ENCODE peak calls at places on chromosomes 4 and X, in five cellular contexts. One of them, this sample, is unnamed.

GRCh38 chr4:2402053-2402452 is 16.4 kb downstream of the ZFYVE28 start:
- DNase-seq in gastrocnemius medialis: peak; percentile 88
- DNase-seq in IMR-90: no peak
- DNase-seq in A549: no peak
- DNase-seq in adrenal gland: peak; percentile 93
- DNase-seq in this sample: peak; percentile 68

GRCh38 chr4:113407409-113407808 is 354.1 kb downstream of the CAMK2D start:
- DNase-seq in IMR-90: no peak
- DNase-seq in gastrocnemius medialis: no peak
- DNase-seq in A549: no peak
- DNase-seq in adrenal gland: no peak
- DNase-seq in this sample: no peak

GRCh38 chr4:68416591-68416990 is 30.7 kb upstream of the TMPRSS11E start:
- DNase-seq in IMR-90: peak; percentile 21
- DNase-seq in A549: no peak
- DNase-seq in adrenal gland: no peak
- DNase-seq in gastrocnemius medialis: no peak
- DNase-seq in this sample: no peak

GRCh38 chr4:183485411-183486160 is 19.3 kb upstream of the ING2 start:
- DNase-seq in gastrocnemius medialis: no peak
- DNase-seq in IMR-90: peak; percentile 47
- DNase-seq in A549: no peak
- DNase-seq in adrenal gland: no peak
- DNase-seq in this sample: no peak

GRCh38 chr4:143252478-143252877 is 67.8 kb downstream of the USP38 start:
- DNase-seq in gastrocnemius medialis: no peak
- DNase-seq in adrenal gland: no peak
- DNase-seq in IMR-90: no peak
- DNase-seq in A549: no peak
- DNase-seq in this sample: no peak

GRCh38 chrX:103722505-103722904 is 11.8 kb downstream of the TMEM31 start:
- DNase-seq in gastrocnemius medialis: peak; percentile 14
- DNase-seq in IMR-90: peak; percentile 46
- DNase-seq in adrenal gland: no peak
- DNase-seq in A549: no peak
- DNase-seq in this sample: peak; percentile 34

GRCh38 chr4:150130953-150131352 is 52.7 kb downstream of the DCLK2 start:
- DNase-seq in gastrocnemius medialis: no peak
- DNase-seq in A549: no peak
- DNase-seq in adrenal gland: no peak
- DNase-seq in IMR-90: peak; percentile 83
- DNase-seq in this sample: no peak

GRCh38 chr4:108166441-108167315 is 2.1 kb downstream of the LEF1 start:
- DNase-seq in adrenal gland: peak; percentile 45
- DNase-seq in A549: no peak
- DNase-seq in IMR-90: no peak
- DNase-seq in gastrocnemius medialis: no peak
- DNase-seq in this sample: no peak

GRCh38 chr4:74109116-74109791 is 10.3 kb upstream of the CXCL2 start:
- DNase-seq in A549: peak; percentile 64
- DNase-seq in IMR-90: peak; percentile 97
- DNase-seq in adrenal gland: peak; percentile 33
- DNase-seq in gastrocnemius medialis: peak; percentile 29
- DNase-seq in this sample: no peak

GRCh38 chr4:16783119-16783518 is 115.3 kb downstream of the LDB2 start:
- DNase-seq in IMR-90: peak; percentile 32
- DNase-seq in A549: no peak
- DNase-seq in adrenal gland: no peak
- DNase-seq in gastrocnemius medialis: no peak
- DNase-seq in this sample: no peak

GRCh38 chr4:139651282-139652194 is 14.1 kb upstream of the MGST2 start:
- DNase-seq in IMR-90: peak; percentile 83
- DNase-seq in A549: peak; percentile 44
- DNase-seq in gastrocnemius medialis: peak; percentile 70
- DNase-seq in adrenal gland: peak; percentile 78
- DNase-seq in this sample: peak; percentile 94

GRCh38 chrX:43882294-43882681 is at the start of gene MAOB:
- DNase-seq in A549: no peak
- DNase-seq in adrenal gland: peak; percentile 55
- DNase-seq in IMR-90: no peak
- DNase-seq in gastrocnemius medialis: peak; percentile 61
- DNase-seq in this sample: peak; percentile 54

GRCh38 chrX:77548751-77549150 is 101.6 kb downstream of the FGF16 start:
- DNase-seq in A549: no peak
- DNase-seq in gastrocnemius medialis: no peak
- DNase-seq in IMR-90: no peak
- DNase-seq in adrenal gland: no peak
- DNase-seq in this sample: no peak

GRCh38 chrX:154411981-154412340 is 622 bp downstream of the TAFAZZIN start:
- DNase-seq in adrenal gland: peak; percentile 76
- DNase-seq in gastrocnemius medialis: peak; percentile 73
- DNase-seq in A549: peak; percentile 69
- DNase-seq in IMR-90: peak; percentile 26
- DNase-seq in this sample: peak; percentile 66

GRCh38 chr4:5199142-5199541 is 147.9 kb downstream of the STK32B start:
- DNase-seq in gastrocnemius medialis: no peak
- DNase-seq in A549: no peak
- DNase-seq in adrenal gland: no peak
- DNase-seq in IMR-90: no peak
- DNase-seq in this sample: no peak

GRCh38 chrX:102745513-102746133 is 25.1 kb downstream of the GPRASP3 start:
- DNase-seq in A549: no peak
- DNase-seq in adrenal gland: peak; percentile 8
- DNase-seq in IMR-90: no peak
- DNase-seq in gastrocnemius medialis: no peak
- DNase-seq in this sample: peak; percentile 25

GRCh38 chrX:29518100-29518499 is 697.3 kb upstream of the MAGEB2 start:
- DNase-seq in A549: no peak
- DNase-seq in IMR-90: no peak
- DNase-seq in adrenal gland: no peak
- DNase-seq in gastrocnemius medialis: no peak
- DNase-seq in this sample: no peak

GRCh38 chr4:47531241-47531953 is 46.3 kb downstream of the ATP10D start:
- DNase-seq in IMR-90: peak; percentile 90
- DNase-seq in adrenal gland: peak; percentile 10
- DNase-seq in gastrocnemius medialis: no peak
- DNase-seq in A549: no peak
- DNase-seq in this sample: no peak

GRCh38 chr4:120664851-120665250 is 257.7 kb downstream of the PRDM5 start:
- DNase-seq in IMR-90: no peak
- DNase-seq in gastrocnemius medialis: no peak
- DNase-seq in A549: no peak
- DNase-seq in adrenal gland: no peak
- DNase-seq in this sample: no peak

GRCh38 chrX:24487576-24487975 is 22.5 kb downstream of the PDK3 start:
- DNase-seq in IMR-90: no peak
- DNase-seq in A549: no peak
- DNase-seq in gastrocnemius medialis: no peak
- DNase-seq in adrenal gland: no peak
- DNase-seq in this sample: no peak

GRCh38 chrX:2677764-2678163 is 13.3 kb upstream of the CD99 start:
- DNase-seq in adrenal gland: peak; percentile 92
- DNase-seq in A549: peak; percentile 94
- DNase-seq in gastrocnemius medialis: peak; percentile 92
- DNase-seq in IMR-90: peak; percentile 99
- DNase-seq in this sample: peak; percentile 87

GRCh38 chr4:39353478-39354177 is 12.5 kb downstream of the RFC1 start:
- DNase-seq in IMR-90: peak; percentile 39
- DNase-seq in adrenal gland: no peak
- DNase-seq in A549: no peak
- DNase-seq in gastrocnemius medialis: no peak
- DNase-seq in this sample: no peak

GRCh38 chr4:87716350-87717041 is 66.4 kb downstream of the DMP1 start:
- DNase-seq in IMR-90: no peak
- DNase-seq in gastrocnemius medialis: peak; percentile 69
- DNase-seq in A549: no peak
- DNase-seq in adrenal gland: no peak
- DNase-seq in this sample: peak; percentile 42

GRCh38 chr4:168797176-168797575 is 212.9 kb downstream of the CBR4 start:
- DNase-seq in A549: no peak
- DNase-seq in IMR-90: peak; percentile 94
- DNase-seq in adrenal gland: no peak
- DNase-seq in gastrocnemius medialis: no peak
- DNase-seq in this sample: no peak

GRCh38 chr4:24794111-24794860 is 1.1 kb upstream of the SOD3 start:
- DNase-seq in adrenal gland: peak; percentile 35
- DNase-seq in A549: no peak
- DNase-seq in gastrocnemius medialis: no peak
- DNase-seq in IMR-90: peak; percentile 72
- DNase-seq in this sample: peak; percentile 47

GRCh38 chrX:147912093-147912801 is 528 bp downstream of the FMR1 start:
- DNase-seq in IMR-90: peak; percentile 31
- DNase-seq in A549: peak; percentile 22
- DNase-seq in adrenal gland: peak; percentile 37
- DNase-seq in gastrocnemius medialis: peak; percentile 15
- DNase-seq in this sample: peak; percentile 19

GRCh38 chrX:147914609-147915008 is 2.9 kb downstream of the FMR1 start:
- DNase-seq in IMR-90: no peak
- DNase-seq in adrenal gland: no peak
- DNase-seq in gastrocnemius medialis: no peak
- DNase-seq in A549: no peak
- DNase-seq in this sample: no peak

GRCh38 chrX:147910607-147911006 is 1.1 kb upstream of the FMR1 start:
- DNase-seq in adrenal gland: no peak
- DNase-seq in gastrocnemius medialis: no peak
- DNase-seq in A549: no peak
- DNase-seq in IMR-90: no peak
- DNase-seq in this sample: no peak

GRCh38 chrX:147913570-147913969 is 1.9 kb downstream of the FMR1 start:
- DNase-seq in A549: no peak
- DNase-seq in adrenal gland: no peak
- DNase-seq in gastrocnemius medialis: no peak
- DNase-seq in IMR-90: no peak
- DNase-seq in this sample: no peak

DNA sequence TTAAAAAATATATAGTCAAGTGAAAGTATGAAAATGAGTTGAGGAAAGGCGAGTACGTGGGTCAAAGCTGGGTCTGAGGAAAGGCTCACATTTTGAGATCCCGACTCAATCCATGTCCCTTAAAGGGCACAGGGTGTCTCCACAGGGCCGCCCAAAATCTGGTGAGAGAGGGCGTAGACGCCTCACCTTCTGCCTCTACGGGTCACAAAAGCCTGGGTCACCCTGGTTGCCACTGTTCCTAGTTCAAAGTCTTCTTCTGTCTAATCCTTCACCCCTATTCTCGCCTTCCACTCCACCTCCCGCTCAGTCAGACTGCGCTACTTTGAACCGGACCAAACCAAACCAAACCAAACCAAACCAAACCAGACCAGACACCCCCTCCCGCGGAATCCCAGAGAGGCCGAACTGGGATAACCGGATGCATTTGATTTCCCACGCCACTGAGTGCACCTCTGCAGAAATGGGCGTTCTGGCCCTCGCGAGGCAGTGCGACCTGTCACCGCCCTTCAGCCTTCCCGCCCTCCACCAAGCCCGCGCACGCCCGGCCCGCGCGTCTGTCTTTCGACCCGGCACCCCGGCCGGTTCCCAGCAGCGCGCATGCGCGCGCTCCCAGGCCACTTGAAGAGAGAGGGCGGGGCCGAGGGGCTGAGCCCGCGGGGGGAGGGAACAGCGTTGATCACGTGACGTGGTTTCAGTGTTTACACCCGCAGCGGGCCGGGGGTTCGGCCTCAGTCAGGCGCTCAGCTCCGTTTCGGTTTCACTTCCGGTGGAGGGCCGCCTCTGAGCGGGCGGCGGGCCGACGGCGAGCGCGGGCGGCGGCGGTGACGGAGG is at the start of gene FMR1:
- DNase-seq in adrenal gland: peak; percentile 93
- DNase-seq in gastrocnemius medialis: peak; percentile 95
- DNase-seq in IMR-90: peak; percentile 86
- DNase-seq in A549: peak; percentile 94
- DNase-seq in this sample: peak; percentile 95
- TF ChIP-seq POLR2A in adrenal gland: peak; percentile 52
- TF ChIP-seq POLR2A in gastrocnemius medialis: peak; percentile 48
- TF ChIP-seq POLR2A in IMR-90: peak; percentile 36
- TF ChIP-seq POLR2A in A549: peak; percentile 53
- TF ChIP-seq POLR2A in this sample: peak; percentile 34

GRCh38 chrX:88136328-88136727 is 610.7 kb upstream of the CPXCR1 start:
- DNase-seq in gastrocnemius medialis: no peak
- DNase-seq in IMR-90: no peak
- DNase-seq in adrenal gland: no peak
- DNase-seq in A549: no peak
- DNase-seq in this sample: no peak

DNA sequence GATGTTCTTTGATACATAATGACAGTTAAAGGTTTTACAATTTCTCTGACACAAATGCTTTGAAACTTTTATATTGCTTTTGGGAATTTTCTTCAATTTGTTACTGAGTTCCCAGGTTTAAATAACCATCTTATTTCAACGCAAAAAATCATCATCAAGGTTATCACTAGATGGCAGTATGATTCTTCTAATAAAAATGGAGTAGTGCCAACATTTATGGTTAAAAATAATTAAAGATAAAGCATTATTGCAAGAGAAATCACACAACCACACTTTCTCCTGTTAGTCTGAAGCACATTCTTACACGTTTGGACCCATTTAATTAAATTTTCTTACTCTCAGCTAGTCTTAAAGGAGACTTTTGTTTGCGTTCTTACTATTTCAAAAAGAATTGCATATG is 611.3 kb upstream of the CPXCR1 start:
- DNase-seq in IMR-90: no peak
- DNase-seq in adrenal gland: no peak
- DNase-seq in A549: no peak
- DNase-seq in gastrocnemius medialis: no peak
- DNase-seq in this sample: no peak
- TF ChIP-seq CTCF in IMR-90: peak; percentile 17
- TF ChIP-seq CTCF in adrenal gland: no peak
- TF ChIP-seq CTCF in A549: peak; percentile 38
- TF ChIP-seq CTCF in gastrocnemius medialis: no peak
- TF ChIP-seq CTCF in this sample: no peak

GRCh38 chr4:567457-568350 is 8.4 kb downstream of the TMEM271 start:
- DNase-seq in gastrocnemius medialis: no peak
- DNase-seq in IMR-90: no peak
- DNase-seq in adrenal gland: no peak
- DNase-seq in A549: no peak
- DNase-seq in this sample: no peak

GRCh38 chr4:570754-571153 is 5.3 kb downstream of the TMEM271 start:
- DNase-seq in gastrocnemius medialis: no peak
- DNase-seq in A549: no peak
- DNase-seq in IMR-90: no peak
- DNase-seq in adrenal gland: no peak
- DNase-seq in this sample: no peak

GRCh38 chr4:569958-570667 is 6.0 kb downstream of the TMEM271 start:
- DNase-seq in gastrocnemius medialis: no peak
- DNase-seq in IMR-90: no peak
- DNase-seq in adrenal gland: no peak
- DNase-seq in A549: no peak
- DNase-seq in this sample: no peak

GRCh38 chr4:568351-568652 is 7.8 kb downstream of the TMEM271 start:
- DNase-seq in gastrocnemius medialis: no peak
- DNase-seq in A549: no peak
- DNase-seq in IMR-90: no peak
- DNase-seq in adrenal gland: no peak
- DNase-seq in this sample: no peak

GRCh38 chr4:568962-569361 is 7.1 kb downstream of the TMEM271 start:
- DNase-seq in gastrocnemius medialis: no peak
- DNase-seq in A549: no peak
- DNase-seq in adrenal gland: no peak
- DNase-seq in IMR-90: no peak
- DNase-seq in this sample: no peak
- H3K9me3 ChIP-seq in gastrocnemius medialis: no peaks in the 10 kb centered on the region
- H3K9me3 ChIP-seq in A549: no peaks in the 10 kb centered on the region
- H3K9me3 ChIP-seq in adrenal gland: no peaks in the 10 kb centered on the region
- H3K9me3 ChIP-seq in IMR-90: peaks cover 5% of the 10 kb centered on the region
- H3K9me3 ChIP-seq in this sample: no peaks in the 10 kb centered on the region

GRCh38 chrX:41085105-41085882 is at the start of gene USP9X:
- DNase-seq in gastrocnemius medialis: peak; percentile 89
- DNase-seq in A549: peak; percentile 51
- DNase-seq in IMR-90: peak; percentile 89
- DNase-seq in adrenal gland: peak; percentile 96
- DNase-seq in this sample: peak; percentile 93
- TF ChIP-seq POLR2A in gastrocnemius medialis: peak; percentile 86
- TF ChIP-seq POLR2A in A549: peak; percentile 18
- TF ChIP-seq POLR2A in IMR-90: peak; percentile 63
- TF ChIP-seq POLR2A in adrenal gland: peak; percentile 79
- TF ChIP-seq POLR2A in this sample: peak; percentile 59